ENCODE peak calls at places on chromosomes 5 and 9, in four cellular contexts. One of them, this sample, is unnamed.

GRCh38 chr5:178590924-178591423 is 781 bp upstream of the COL23A1 start:
- DNase-seq in stimulated activated CD8-positive, alpha-beta memory T cell treated with anti-CD3 and anti-CD28 coated beads, Interleukin-7, amount 100 ng/mL, for 48 hours: no peak
- DNase-seq in Daoy: no peak
- DNase-seq in NCI-H1092: no peak
- DNase-seq in this sample: no peak

GRCh38 chr5:21654-22233 is 70.2 kb upstream of the PLEKHG4B start:
- DNase-seq in stimulated activated CD8-positive, alpha-beta memory T cell treated with anti-CD3 and anti-CD28 coated beads, Interleukin-7, amount 100 ng/mL, for 48 hours: no peak
- DNase-seq in Daoy: peak
- DNase-seq in NCI-H1092: no peak
- DNase-seq in this sample: no peak

GRCh38 chr5:118033686-118034338 is 954.5 kb downstream of the DTWD2 start:
- DNase-seq in stimulated activated CD8-positive, alpha-beta memory T cell treated with anti-CD3 and anti-CD28 coated beads, Interleukin-7, amount 100 ng/mL, for 48 hours: no peak
- DNase-seq in Daoy: no peak
- DNase-seq in NCI-H1092: no peak
- DNase-seq in this sample: no peak

GRCh38 chr5:21031001-21031400 is 1043.0 kb upstream of the CDH18 start:
- DNase-seq in stimulated activated CD8-positive, alpha-beta memory T cell treated with anti-CD3 and anti-CD28 coated beads, Interleukin-7, amount 100 ng/mL, for 48 hours: no peak
- DNase-seq in Daoy: no peak
- DNase-seq in NCI-H1092: no peak
- DNase-seq in this sample: no peak

GRCh38 chr5:176621661-176622079 is 8.7 kb downstream of the SNCB start:
- DNase-seq in stimulated activated CD8-positive, alpha-beta memory T cell treated with anti-CD3 and anti-CD28 coated beads, Interleukin-7, amount 100 ng/mL, for 48 hours: no peak
- DNase-seq in Daoy: peak
- DNase-seq in NCI-H1092: no peak
- DNase-seq in this sample: no peak

GRCh38 chr9:80952523-80952922 is 736.8 kb downstream of the TLE1 start:
- DNase-seq in stimulated activated CD8-positive, alpha-beta memory T cell treated with anti-CD3 and anti-CD28 coated beads, Interleukin-7, amount 100 ng/mL, for 48 hours: no peak
- DNase-seq in Daoy: no peak
- DNase-seq in NCI-H1092: no peak
- DNase-seq in this sample: no peak

GRCh38 chr5:79305706-79306105 is 69.8 kb downstream of the JMY start:
- DNase-seq in stimulated activated CD8-positive, alpha-beta memory T cell treated with anti-CD3 and anti-CD28 coated beads, Interleukin-7, amount 100 ng/mL, for 48 hours: no peak
- DNase-seq in Daoy: no peak
- DNase-seq in NCI-H1092: no peak
- DNase-seq in this sample: no peak

GRCh38 chr5:102540251-102540812 is 41.5 kb upstream of the SLCO6A1 start:
- DNase-seq in stimulated activated CD8-positive, alpha-beta memory T cell treated with anti-CD3 and anti-CD28 coated beads, Interleukin-7, amount 100 ng/mL, for 48 hours: no peak
- DNase-seq in Daoy: no peak
- DNase-seq in NCI-H1092: no peak
- DNase-seq in this sample: no peak

GRCh38 chr9:125904155-125904841 is 157.1 kb downstream of the PBX3 start:
- DNase-seq in stimulated activated CD8-positive, alpha-beta memory T cell treated with anti-CD3 and anti-CD28 coated beads, Interleukin-7, amount 100 ng/mL, for 48 hours: no peak
- DNase-seq in Daoy: peak
- DNase-seq in NCI-H1092: peak
- DNase-seq in this sample: no peak

GRCh38 chr5:171852255-171852681 is 66.7 kb downstream of the SMIM23 start:
- DNase-seq in stimulated activated CD8-positive, alpha-beta memory T cell treated with anti-CD3 and anti-CD28 coated beads, Interleukin-7, amount 100 ng/mL, for 48 hours: no peak
- DNase-seq in Daoy: no peak
- DNase-seq in NCI-H1092: no peak
- DNase-seq in this sample: no peak

GRCh38 chr5:88885043-88885442 is 2.1 kb upstream of the MEF2C start:
- DNase-seq in stimulated activated CD8-positive, alpha-beta memory T cell treated with anti-CD3 and anti-CD28 coated beads, Interleukin-7, amount 100 ng/mL, for 48 hours: no peak
- DNase-seq in Daoy: no peak
- DNase-seq in NCI-H1092: no peak
- DNase-seq in this sample: no peak

GRCh38 chr9:136566899-136567298 is 21.1 kb upstream of the NOTCH1 start:
- DNase-seq in stimulated activated CD8-positive, alpha-beta memory T cell treated with anti-CD3 and anti-CD28 coated beads, Interleukin-7, amount 100 ng/mL, for 48 hours: no peak
- DNase-seq in Daoy: no peak
- DNase-seq in NCI-H1092: no peak
- DNase-seq in this sample: no peak

GRCh38 chr9:135611875-135612209 is 27.5 kb downstream of the GLT6D1 start:
- DNase-seq in stimulated activated CD8-positive, alpha-beta memory T cell treated with anti-CD3 and anti-CD28 coated beads, Interleukin-7, amount 100 ng/mL, for 48 hours: no peak
- DNase-seq in Daoy: no peak
- DNase-seq in NCI-H1092: no peak
- DNase-seq in this sample: no peak

GRCh38 chr9:137232510-137232909 is 1.8 kb downstream of the SLC34A3 start:
- DNase-seq in stimulated activated CD8-positive, alpha-beta memory T cell treated with anti-CD3 and anti-CD28 coated beads, Interleukin-7, amount 100 ng/mL, for 48 hours: no peak
- DNase-seq in Daoy: no peak
- DNase-seq in NCI-H1092: no peak
- DNase-seq in this sample: no peak